ENCODE peak calls at places on chromosome X, in seven cellular contexts. One of them, this sample, is unnamed.
A peak's percentile ranks its signal among the peaks of the same experiment; 100 is the strongest.

GRCh38 chrX:40359593-40359992 is 221.2 kb upstream of the ATP6AP2 start:
- DNase-seq in ascending aorta: no peak
- DNase-seq in nephron progenitor cell: no peak
- DNase-seq in choroid plexus epithelial cell: no peak
- DNase-seq in cardiac muscle cell: no peak
- DNase-seq in transverse colon: no peak
- DNase-seq in activated B cell treated with CpG ODN at 0.5 μM for 24 hours: no peak
- DNase-seq in this sample: no peak

GRCh38 chrX:124502144-124502543 is 155.8 kb downstream of the SH2D1A start:
- DNase-seq in ascending aorta: no peak
- DNase-seq in nephron progenitor cell: no peak
- DNase-seq in choroid plexus epithelial cell: no peak
- DNase-seq in cardiac muscle cell: no peak
- DNase-seq in transverse colon: no peak
- DNase-seq in activated B cell treated with CpG ODN at 0.5 μM for 24 hours: no peak
- DNase-seq in this sample: no peak

GRCh38 chrX:19888419-19888879 is 1.0 kb upstream of the SH3KBP1 start:
- DNase-seq in ascending aorta: no peak
- DNase-seq in nephron progenitor cell: no peak
- DNase-seq in choroid plexus epithelial cell: peak; percentile 85
- DNase-seq in cardiac muscle cell: peak; percentile 83
- DNase-seq in transverse colon: no peak
- DNase-seq in activated B cell treated with CpG ODN at 0.5 μM for 24 hours: no peak
- DNase-seq in this sample: no peak

GRCh38 chrX:68894513-68895338 is 65.9 kb downstream of the EFNB1 start:
- DNase-seq in ascending aorta: peak; percentile 31
- DNase-seq in nephron progenitor cell: no peak
- DNase-seq in choroid plexus epithelial cell: peak; percentile 38
- DNase-seq in cardiac muscle cell: peak; percentile 70
- DNase-seq in transverse colon: peak; percentile 65
- DNase-seq in activated B cell treated with CpG ODN at 0.5 μM for 24 hours: no peak
- DNase-seq in this sample: no peak

GRCh38 chrX:155231163-155231562 is 14.9 kb downstream of the VBP1 start:
- DNase-seq in ascending aorta: no peak
- DNase-seq in nephron progenitor cell: no peak
- DNase-seq in choroid plexus epithelial cell: no peak
- DNase-seq in cardiac muscle cell: no peak
- DNase-seq in transverse colon: no peak
- DNase-seq in activated B cell treated with CpG ODN at 0.5 μM for 24 hours: no peak
- DNase-seq in this sample: no peak

GRCh38 chrX:150253946-150254615 is 109.0 kb upstream of the MAMLD1 start:
- DNase-seq in ascending aorta: no peak
- DNase-seq in nephron progenitor cell: no peak
- DNase-seq in choroid plexus epithelial cell: peak; percentile 59
- DNase-seq in cardiac muscle cell: peak; percentile 12
- DNase-seq in transverse colon: no peak
- DNase-seq in activated B cell treated with CpG ODN at 0.5 μM for 24 hours: no peak
- DNase-seq in this sample: no peak

GRCh38 chrX:130173190-130173895 is 1.6 kb downstream of the RAB33A start:
- DNase-seq in ascending aorta: peak; percentile 18
- DNase-seq in nephron progenitor cell: no peak
- DNase-seq in choroid plexus epithelial cell: peak; percentile 84
- DNase-seq in cardiac muscle cell: peak; percentile 86
- DNase-seq in transverse colon: peak; percentile 54
- DNase-seq in activated B cell treated with CpG ODN at 0.5 μM for 24 hours: no peak
- DNase-seq in this sample: no peak

GRCh38 chrX:19882066-19882775 is 5.2 kb downstream of the SH3KBP1 start:
- DNase-seq in ascending aorta: no peak
- DNase-seq in nephron progenitor cell: no peak
- DNase-seq in choroid plexus epithelial cell: no peak
- DNase-seq in cardiac muscle cell: peak; percentile 3
- DNase-seq in transverse colon: no peak
- DNase-seq in activated B cell treated with CpG ODN at 0.5 μM for 24 hours: no peak
- DNase-seq in this sample: no peak

GRCh38 chrX:42466706-42467105 is 311.3 kb downstream of the PPP1R2C start:
- DNase-seq in ascending aorta: no peak
- DNase-seq in nephron progenitor cell: no peak
- DNase-seq in choroid plexus epithelial cell: no peak
- DNase-seq in cardiac muscle cell: no peak
- DNase-seq in transverse colon: no peak
- DNase-seq in activated B cell treated with CpG ODN at 0.5 μM for 24 hours: no peak
- DNase-seq in this sample: no peak

GRCh38 chrX:29547877-29548276 is 667.5 kb upstream of the MAGEB2 start:
- DNase-seq in ascending aorta: no peak
- DNase-seq in nephron progenitor cell: no peak
- DNase-seq in choroid plexus epithelial cell: no peak
- DNase-seq in cardiac muscle cell: no peak
- DNase-seq in transverse colon: no peak
- DNase-seq in activated B cell treated with CpG ODN at 0.5 μM for 24 hours: no peak
- DNase-seq in this sample: no peak

GRCh38 chrX:107673933-107674479 is 45.7 kb downstream of the PRPS1 start:
- DNase-seq in ascending aorta: peak; percentile 78
- DNase-seq in nephron progenitor cell: peak; percentile 22
- DNase-seq in choroid plexus epithelial cell: peak; percentile 97
- DNase-seq in cardiac muscle cell: peak; percentile 95
- DNase-seq in transverse colon: peak; percentile 88
- DNase-seq in activated B cell treated with CpG ODN at 0.5 μM for 24 hours: peak; percentile 71
- DNase-seq in this sample: no peak

GRCh38 chrX:118976599-118977340 is 2.4 kb downstream of the LONRF3 start:
- DNase-seq in ascending aorta: no peak
- DNase-seq in nephron progenitor cell: peak; percentile 25
- DNase-seq in choroid plexus epithelial cell: no peak
- DNase-seq in cardiac muscle cell: peak; percentile 16
- DNase-seq in transverse colon: peak; percentile 82
- DNase-seq in activated B cell treated with CpG ODN at 0.5 μM for 24 hours: peak; percentile 24
- DNase-seq in this sample: peak; percentile 50

GRCh38 chrX:39167791-39168190 is 366.5 kb downstream of the MID1IP1 start:
- DNase-seq in ascending aorta: no peak
- DNase-seq in nephron progenitor cell: no peak
- DNase-seq in choroid plexus epithelial cell: no peak
- DNase-seq in cardiac muscle cell: no peak
- DNase-seq in transverse colon: no peak
- DNase-seq in activated B cell treated with CpG ODN at 0.5 μM for 24 hours: no peak
- DNase-seq in this sample: no peak

GRCh38 chrX:150211988-150212387 is 151.1 kb upstream of the MAMLD1 start:
- DNase-seq in ascending aorta: no peak
- DNase-seq in nephron progenitor cell: no peak
- DNase-seq in choroid plexus epithelial cell: peak; percentile 40
- DNase-seq in cardiac muscle cell: no peak
- DNase-seq in transverse colon: no peak
- DNase-seq in activated B cell treated with CpG ODN at 0.5 μM for 24 hours: no peak
- DNase-seq in this sample: no peak

GRCh38 chrX:1427756-1428155 is 25.0 kb downstream of the ASMTL start:
- DNase-seq in ascending aorta: no peak
- DNase-seq in nephron progenitor cell: no peak
- DNase-seq in choroid plexus epithelial cell: no peak
- DNase-seq in cardiac muscle cell: no peak
- DNase-seq in transverse colon: no peak
- DNase-seq in activated B cell treated with CpG ODN at 0.5 μM for 24 hours: no peak
- DNase-seq in this sample: no peak
- TF ChIP-seq CTCF in ascending aorta: no peak
- TF ChIP-seq CTCF in nephron progenitor cell: no peak
- TF ChIP-seq CTCF in choroid plexus epithelial cell: no peak
- TF ChIP-seq CTCF in cardiac muscle cell: no peak
- TF ChIP-seq CTCF in transverse colon: no peak
- TF ChIP-seq CTCF in activated B cell treated with CpG ODN at 0.5 μM for 24 hours: no peak
- TF ChIP-seq CTCF in this sample: no peak

DNA sequence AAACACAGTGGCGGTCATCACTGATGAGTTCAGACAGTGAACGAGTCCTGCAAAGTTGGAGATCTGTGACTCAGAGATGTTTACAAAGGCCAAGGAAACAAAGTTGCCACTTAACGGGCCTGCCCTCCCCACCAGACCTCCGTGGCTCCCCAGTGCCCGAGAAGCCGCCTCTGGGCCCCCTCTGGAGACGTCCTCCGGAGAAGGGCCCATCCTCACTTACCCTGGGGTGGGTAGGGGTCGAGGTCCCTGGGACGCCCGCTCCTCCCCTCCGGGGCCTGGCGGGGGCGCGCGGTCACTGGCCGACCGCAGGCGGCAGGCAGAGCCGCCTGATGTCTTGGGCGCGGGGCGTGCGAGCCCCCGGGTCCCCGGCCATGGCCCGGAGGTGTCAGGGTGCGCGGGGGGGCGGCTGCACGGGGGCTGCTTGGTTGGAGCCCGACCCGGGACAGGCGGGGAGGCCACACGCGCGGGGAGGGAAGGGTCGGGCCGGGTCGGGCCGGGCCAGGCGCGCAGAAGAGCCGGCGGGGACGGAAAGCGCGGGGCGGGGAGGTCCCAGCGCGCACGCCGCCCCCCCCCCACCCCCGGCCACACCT is 590 bp downstream of the DHRSX start:
- DNase-seq in ascending aorta: no peak
- DNase-seq in nephron progenitor cell: peak; percentile 58
- DNase-seq in choroid plexus epithelial cell: peak; percentile 58
- DNase-seq in cardiac muscle cell: peak; percentile 50
- DNase-seq in transverse colon: peak; percentile 36
- DNase-seq in activated B cell treated with CpG ODN at 0.5 μM for 24 hours: peak; percentile 51
- DNase-seq in this sample: no peak
- TF ChIP-seq CTCF in ascending aorta: no peak
- TF ChIP-seq CTCF in nephron progenitor cell: no peak
- TF ChIP-seq CTCF in choroid plexus epithelial cell: no peak
- TF ChIP-seq CTCF in cardiac muscle cell: peak; percentile 24
- TF ChIP-seq CTCF in transverse colon: no peak
- TF ChIP-seq CTCF in activated B cell treated with CpG ODN at 0.5 μM for 24 hours: no peak
- TF ChIP-seq CTCF in this sample: no peak

GRCh38 chrX:50075630-50076349 is 125.0 kb downstream of the AKAP4 start:
- DNase-seq in ascending aorta: no peak
- DNase-seq in nephron progenitor cell: no peak
- DNase-seq in choroid plexus epithelial cell: no peak
- DNase-seq in cardiac muscle cell: no peak
- DNase-seq in transverse colon: no peak
- DNase-seq in activated B cell treated with CpG ODN at 0.5 μM for 24 hours: no peak
- DNase-seq in this sample: no peak

GRCh38 chrX:50073601-50074000 is 127.2 kb downstream of the AKAP4 start:
- DNase-seq in ascending aorta: no peak
- DNase-seq in nephron progenitor cell: no peak
- DNase-seq in choroid plexus epithelial cell: no peak
- DNase-seq in cardiac muscle cell: no peak
- DNase-seq in transverse colon: no peak
- DNase-seq in activated B cell treated with CpG ODN at 0.5 μM for 24 hours: no peak
- DNase-seq in this sample: no peak

GRCh38 chrX:50071507-50071906 is 129.3 kb downstream of the AKAP4 start:
- DNase-seq in ascending aorta: no peak
- DNase-seq in nephron progenitor cell: no peak
- DNase-seq in choroid plexus epithelial cell: no peak
- DNase-seq in cardiac muscle cell: no peak
- DNase-seq in transverse colon: no peak
- DNase-seq in activated B cell treated with CpG ODN at 0.5 μM for 24 hours: no peak
- DNase-seq in this sample: no peak

GRCh38 chrX:50068893-50069292 is 131.9 kb downstream of the AKAP4 start:
- DNase-seq in ascending aorta: no peak
- DNase-seq in nephron progenitor cell: no peak
- DNase-seq in choroid plexus epithelial cell: no peak
- DNase-seq in cardiac muscle cell: no peak
- DNase-seq in transverse colon: no peak
- DNase-seq in activated B cell treated with CpG ODN at 0.5 μM for 24 hours: no peak
- DNase-seq in this sample: no peak

GRCh38 chrX:50072110-50072509 is 128.7 kb downstream of the AKAP4 start:
- DNase-seq in ascending aorta: no peak
- DNase-seq in nephron progenitor cell: no peak
- DNase-seq in choroid plexus epithelial cell: peak; percentile 3
- DNase-seq in cardiac muscle cell: no peak
- DNase-seq in transverse colon: no peak
- DNase-seq in activated B cell treated with CpG ODN at 0.5 μM for 24 hours: no peak
- DNase-seq in this sample: no peak
- TF ChIP-seq CTCF in ascending aorta: no peak
- TF ChIP-seq CTCF in nephron progenitor cell: no peak
- TF ChIP-seq CTCF in choroid plexus epithelial cell: no peak
- TF ChIP-seq CTCF in cardiac muscle cell: no peak
- TF ChIP-seq CTCF in transverse colon: no peak
- TF ChIP-seq CTCF in activated B cell treated with CpG ODN at 0.5 μM for 24 hours: no peak
- TF ChIP-seq CTCF in this sample: no peak

GRCh38 chrX:45784590-45784989 is 583.9 kb upstream of the DIPK2B start:
- DNase-seq in ascending aorta: no peak
- DNase-seq in nephron progenitor cell: no peak
- DNase-seq in choroid plexus epithelial cell: no peak
- DNase-seq in cardiac muscle cell: no peak
- DNase-seq in transverse colon: no peak
- DNase-seq in activated B cell treated with CpG ODN at 0.5 μM for 24 hours: no peak
- DNase-seq in this sample: no peak

GRCh38 chrX:45783002-45783401 is 582.3 kb upstream of the DIPK2B start:
- DNase-seq in ascending aorta: no peak
- DNase-seq in nephron progenitor cell: no peak
- DNase-seq in choroid plexus epithelial cell: no peak
- DNase-seq in cardiac muscle cell: no peak
- DNase-seq in transverse colon: no peak
- DNase-seq in activated B cell treated with CpG ODN at 0.5 μM for 24 hours: no peak
- DNase-seq in this sample: no peak

GRCh38 chrX:45778621-45779020 is 577.9 kb upstream of the DIPK2B start:
- DNase-seq in ascending aorta: no peak
- DNase-seq in nephron progenitor cell: no peak
- DNase-seq in choroid plexus epithelial cell: no peak
- DNase-seq in cardiac muscle cell: no peak
- DNase-seq in transverse colon: no peak
- DNase-seq in activated B cell treated with CpG ODN at 0.5 μM for 24 hours: no peak
- DNase-seq in this sample: no peak

DNA sequence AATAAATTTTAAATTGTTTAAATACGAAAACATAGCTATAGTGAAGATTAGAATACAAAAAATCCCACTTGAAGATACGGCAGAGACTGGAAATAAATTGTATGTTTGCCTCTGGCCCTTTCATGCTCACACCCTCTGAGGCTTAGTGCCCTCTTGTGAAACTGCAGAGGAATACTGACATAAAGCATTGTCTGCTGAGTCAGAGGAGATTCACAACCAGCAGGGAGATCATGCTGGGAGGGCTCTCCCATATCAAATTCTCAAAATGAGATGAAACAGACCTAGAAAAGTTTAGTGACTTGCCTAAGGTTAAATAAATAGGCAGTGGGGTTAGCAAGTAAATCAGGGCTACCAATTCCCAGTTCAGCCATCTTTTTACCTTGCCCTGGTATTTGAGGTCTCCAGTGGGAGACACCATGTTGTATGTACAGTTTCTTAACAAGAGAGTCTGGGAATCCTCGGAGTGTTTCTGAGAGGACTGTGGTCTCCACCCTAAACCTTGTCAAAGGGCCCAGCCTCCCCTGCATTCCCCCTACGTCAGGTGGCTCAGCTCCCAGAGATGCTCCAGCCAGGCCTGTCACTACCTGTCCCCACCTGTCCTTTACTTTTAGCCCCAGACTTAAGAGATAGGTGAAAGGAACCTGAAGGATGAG is 581.4 kb upstream of the DIPK2B start:
- DNase-seq in ascending aorta: no peak
- DNase-seq in nephron progenitor cell: no peak
- DNase-seq in choroid plexus epithelial cell: peak; percentile 86
- DNase-seq in cardiac muscle cell: peak; percentile 69
- DNase-seq in transverse colon: no peak
- DNase-seq in activated B cell treated with CpG ODN at 0.5 μM for 24 hours: no peak
- DNase-seq in this sample: no peak
- TF ChIP-seq CTCF in ascending aorta: no peak
- TF ChIP-seq CTCF in nephron progenitor cell: no peak
- TF ChIP-seq CTCF in choroid plexus epithelial cell: peak; percentile 47
- TF ChIP-seq CTCF in cardiac muscle cell: peak; percentile 35
- TF ChIP-seq CTCF in transverse colon: peak; percentile 14
- TF ChIP-seq CTCF in activated B cell treated with CpG ODN at 0.5 μM for 24 hours: no peak
- TF ChIP-seq CTCF in this sample: no peak

This sample was measured in mesothelial cell of epicardium.